ENCODE peak calls at places on chromosome 16, in seven cellular contexts. R, A, V, T, D, I and C are unnamed samples.

GRCh38 chr16:12377497-12377896 is 401.0 kb downstream of the SNX29 start:
- DNase-seq in D (no peak), V (peak), A (no peak), R (no peak), I (no peak), T (peak), C (no peak)

GRCh38 chr16:56483394-56483793 is 32.0 kb downstream of the OGFOD1 start:
- DNase-seq in R (no peak), I (no peak), A (no peak), T (no peak), V (no peak), D (no peak), C (no peak)

GRCh38 chr16:11234884-11235702 is 20.9 kb downstream of the SOCS1 start:
- DNase-seq in A (no peak), T (no peak), V (peak), D (no peak), I (no peak), R (no peak), C (no peak)

GRCh38 chr16:31108035-31108793 is at the start of gene BCKDK:
- DNase-seq in V (peak), D (peak), R (peak), I (peak), A (peak), T (peak), C (peak)

GRCh38 chr16:83899272-83899897 is 470 bp downstream of the MLYCD start:
- DNase-seq in A (no peak), I (peak), V (peak), R (peak), T (no peak), D (peak), C (peak)

GRCh38 chr16:74679983-74680382 is 13.3 kb upstream of the RFWD3 start:
- DNase-seq in R (no peak), A (no peak), D (no peak), I (no peak), V (no peak), T (peak), C (no peak)

GRCh38 chr16:20938426-20938825 is 37.9 kb downstream of the LYRM1 start:
- DNase-seq in V (no peak), D (no peak), I (no peak), T (no peak), R (no peak), A (no peak), C (no peak)

GRCh38 chr16:65896448-65897153 is 469.9 kb upstream of the CDH5 start:
- DNase-seq in D (no peak), I (no peak), V (no peak), T (peak), R (no peak), A (no peak), C (no peak)

GRCh38 chr16:49464877-49465504 is 91.4 kb downstream of the C16orf78 start:
- DNase-seq in T (no peak), A (no peak), I (peak), V (peak), D (peak), R (peak), C (peak)

GRCh38 chr16:2719328-2720062 is 529 bp downstream of the PRSS27 start:
- DNase-seq in D (no peak), A (no peak), I (no peak), T (peak), V (no peak), R (no peak), C (no peak)

GRCh38 chr16:12896562-12896961 is 4.8 kb upstream of the SHISA9 start:
- DNase-seq in R (no peak), V (peak), T (peak), D (no peak), I (peak), A (no peak), C (no peak)

GRCh38 chr16:23934610-23935009 is 98.8 kb downstream of the PRKCB start:
- DNase-seq in T (no peak), I (no peak), D (no peak), R (no peak), V (no peak), A (no peak), C (no peak)

GRCh38 chr16:30458561-30459394 is 13.1 kb upstream of the SEPHS2 start:
- DNase-seq in D (no peak), I (no peak), A (peak), V (no peak), R (peak), T (peak), C (peak)

GRCh38 chr16:66859397-66860068 is 15.3 kb downstream of the CA7 start:
- DNase-seq in V (no peak), T (no peak), I (no peak), A (no peak), D (no peak), R (no peak), C (no peak)

GRCh38 chr16:25838724-25839186 is 147.0 kb downstream of the HS3ST4 start:
- DNase-seq in R (peak), I (peak), D (peak), V (peak), T (peak), A (peak), C (peak)

GRCh38 chr16:80827007-80827406 is 22.6 kb upstream of the CDYL2 start:
- DNase-seq in D (no peak), V (no peak), R (no peak), A (no peak), T (no peak), I (no peak), C (no peak)

GRCh38 chr16:29698484-29699323 is 19.7 kb downstream of the QPRT start:
- DNase-seq in D (no peak), A (no peak), R (no peak), I (no peak), V (no peak), T (no peak), C (no peak)

GRCh38 chr16:23359092-23359760 is 57.1 kb downstream of the SCNN1B start:
- DNase-seq in D (no peak), I (no peak), A (no peak), V (no peak), T (no peak), R (no peak), C (no peak)

GRCh38 chr16:78430281-78430680 is 330.8 kb downstream of the WWOX start:
- DNase-seq in I (no peak), T (no peak), A (no peak), R (no peak), D (no peak), V (no peak), C (no peak)

GRCh38 chr16:23999663-24000062 is 163.9 kb downstream of the PRKCB start:
- DNase-seq in R (no peak), I (no peak), V (no peak), T (no peak), A (peak), D (no peak), C (no peak)

GRCh38 chr16:54193656-54194007 is 93.0 kb downstream of the IRX3 start:
- DNase-seq in V (peak), A (peak), I (peak), R (peak), T (peak), D (peak), C (peak)

GRCh38 chr16:71672125-71672524 is 46.1 kb downstream of the MARVELD3 start:
- DNase-seq in D (no peak), V (no peak), T (no peak), A (no peak), I (no peak), R (no peak), C (no peak)

GRCh38 chr16:4917117-4917516 is 19.8 kb downstream of the PPL start:
- DNase-seq in I (no peak), T (no peak), V (no peak), D (no peak), R (no peak), A (no peak), C (no peak)

GRCh38 chr16:27795992-27796614 is 246.2 kb downstream of the KATNIP start:
- DNase-seq in T (peak), A (no peak), I (no peak), R (no peak), D (peak), V (peak), C (no peak)

GRCh38 chr16:10668322-10669045 is 26.2 kb downstream of the TEKT5 start:
- DNase-seq in V (peak), R (no peak), A (no peak), T (peak), I (peak), D (peak), C (peak)

GRCh38 chr16:24093049-24093448 is 163.1 kb upstream of the CACNG3 start:
- DNase-seq in R (no peak), I (no peak), D (no peak), A (no peak), V (no peak), T (no peak), C (no peak)

GRCh38 chr16:68356249-68356918 is 45.6 kb downstream of the PRMT7 start:
- DNase-seq in T (no peak), R (peak), D (no peak), V (no peak), A (peak), I (peak), C (peak)
- TF ChIP-seq TAF1 in T (no peak), R (no peak), D (no peak), V (no peak), A (no peak), I (no peak), C (no peak)

GRCh38 chr16:55471448-55472097 is 7.4 kb upstream of the MMP2 start:
- DNase-seq in D (no peak), I (no peak), T (no peak), A (no peak), V (peak), R (no peak), C (no peak)

GRCh38 chr16:55473584-55473983 is 5.4 kb upstream of the MMP2 start:
- DNase-seq in R (no peak), V (no peak), I (no peak), D (no peak), T (no peak), A (no peak), C (no peak)

GRCh38 chr16:55468352-55468990 is 10.5 kb upstream of the MMP2 start:
- DNase-seq in V (no peak), R (no peak), I (no peak), T (no peak), A (no peak), D (no peak), C (no peak)

GRCh38 chr16:55469821-55470532 is 9.0 kb upstream of the MMP2 start:
- DNase-seq in R (no peak), I (no peak), A (no peak), V (no peak), T (no peak), D (no peak), C (no peak)

DNA sequence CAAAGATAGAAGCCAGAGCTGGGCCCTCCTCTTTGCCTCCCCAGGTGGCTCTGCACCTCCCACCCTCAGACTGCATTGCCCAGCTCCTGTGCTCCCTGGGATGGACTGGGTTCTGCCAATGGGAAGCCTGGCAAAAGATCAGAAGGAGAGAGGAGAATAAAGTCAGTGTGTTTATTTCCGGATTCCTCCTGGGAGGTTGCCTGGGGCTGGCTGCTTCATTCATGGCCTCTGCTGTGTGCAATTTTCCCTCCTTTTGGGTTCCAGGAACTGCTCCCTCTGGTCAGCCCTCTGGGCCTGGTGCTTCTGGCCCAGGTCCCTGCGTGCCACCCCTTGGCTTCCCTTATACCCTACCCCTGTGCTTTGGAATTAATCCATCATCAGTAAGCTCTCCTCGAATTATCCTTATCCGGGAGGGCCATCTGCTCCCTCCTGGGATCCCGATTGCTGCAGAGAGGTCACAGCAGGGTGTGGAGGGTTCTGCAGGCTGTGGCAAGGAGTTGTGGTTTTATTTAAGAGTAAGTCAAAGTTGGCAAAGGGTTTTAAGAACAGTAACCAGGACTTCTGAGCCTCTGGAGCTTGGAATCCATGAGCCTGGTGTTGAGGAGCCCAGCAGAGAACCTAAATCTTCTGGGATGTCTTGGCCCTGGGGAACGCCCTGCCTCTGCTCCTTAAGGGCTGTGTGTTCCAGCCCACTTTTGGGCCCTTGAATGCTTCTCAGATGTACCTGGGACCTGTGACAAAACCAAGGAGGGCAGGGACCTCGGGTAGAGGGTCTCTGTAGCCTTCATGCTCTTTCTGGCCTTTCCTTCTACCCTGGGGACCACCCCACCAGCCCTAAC is 8.2 kb upstream of the MMP2 start:
- DNase-seq in A (no peak), I (no peak), T (no peak), R (no peak), D (no peak), V (no peak), C (no peak)
- TF ChIP-seq TAF1 in A (no peak), I (no peak), T (no peak), R (no peak), D (no peak), V (no peak), C (no peak)

GRCh38 chr16:85303354-85303883 is 191.1 kb upstream of the CIBAR2 start:
- DNase-seq in V (peak), I (peak), A (no peak), T (peak), D (peak), R (peak), C (peak)

GRCh38 chr16:85302018-85302847 is 190.0 kb upstream of the CIBAR2 start:
- DNase-seq in V (peak), R (no peak), T (no peak), D (no peak), I (no peak), A (no peak), C (no peak)

GRCh38 chr16:85302848-85303353 is 190.6 kb upstream of the CIBAR2 start:
- DNase-seq in A (no peak), I (no peak), D (no peak), V (no peak), R (no peak), T (no peak), C (no peak)

GRCh38 chr16:85301171-85301690 is 189.0 kb upstream of the CIBAR2 start:
- DNase-seq in R (no peak), A (no peak), V (no peak), D (no peak), T (no peak), I (peak), C (no peak)

GRCh38 chr16:85300451-85300968 is 188.2 kb upstream of the CIBAR2 start:
- DNase-seq in D (no peak), A (no peak), R (no peak), I (no peak), V (no peak), T (no peak), C (no peak)
- TF ChIP-seq TAF1 in D (no peak), A (no peak), R (no peak), I (no peak), V (no peak), T (no peak), C (no peak)

DNA sequence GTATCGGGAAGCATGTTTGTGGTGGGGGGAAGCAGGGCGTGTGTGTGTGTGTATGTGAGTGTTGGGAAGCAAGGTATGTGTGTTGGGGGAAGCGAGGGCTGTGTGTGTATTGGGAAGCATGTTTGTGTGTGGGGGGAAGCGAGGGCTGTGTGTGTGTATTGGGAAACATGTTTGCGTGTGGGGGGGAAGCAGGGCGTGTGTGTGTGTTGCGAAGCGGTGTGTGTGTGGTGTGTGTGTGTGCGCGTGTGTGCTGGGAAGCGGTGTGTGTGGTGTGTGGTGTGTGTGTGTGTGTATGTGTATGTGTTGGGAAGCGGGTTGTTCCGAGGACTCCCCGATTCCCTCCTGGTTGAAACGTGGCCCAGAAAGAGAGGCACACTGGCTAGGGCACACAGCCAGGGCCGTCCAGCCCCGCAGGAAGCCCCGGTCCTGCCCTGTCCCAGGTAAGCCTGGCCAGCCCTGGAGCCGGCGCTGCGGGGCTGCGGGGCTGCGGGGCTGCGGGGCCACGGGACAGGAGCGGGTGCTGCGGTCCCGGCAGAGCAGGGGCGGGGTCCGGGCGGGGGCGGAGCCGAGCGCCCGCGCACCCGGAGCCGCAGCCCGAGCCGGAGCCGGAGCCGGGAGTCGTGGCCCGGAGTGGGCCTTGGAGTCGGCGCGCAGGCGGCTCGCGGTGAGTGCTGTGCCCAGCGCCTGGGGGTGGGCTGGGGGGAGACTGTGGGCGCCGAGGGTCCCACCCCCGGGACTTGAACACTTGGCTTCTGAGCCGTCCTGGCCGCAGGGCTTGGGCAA is at the start of gene NOD2:
- DNase-seq in V (no peak), D (peak), T (no peak), R (peak), I (peak), A (no peak), C (peak)
- TF ChIP-seq TAF1 in V (no peak), D (no peak), T (no peak), R (no peak), I (no peak), A (no peak), C (no peak)

GRCh38 chr16:85430523-85431381 is 182.4 kb upstream of the GSE1 start:
- DNase-seq in R (no peak), D (peak), T (no peak), A (no peak), V (no peak), I (peak), C (no peak)

GRCh38 chr16:85432606-85433005 is 180.5 kb upstream of the GSE1 start:
- DNase-seq in A (no peak), T (no peak), R (no peak), I (no peak), D (no peak), V (no peak), C (no peak)

GRCh38 chr16:85433477-85433876 is 179.6 kb upstream of the GSE1 start:
- DNase-seq in I (no peak), A (no peak), T (no peak), V (no peak), R (no peak), D (no peak), C (no peak)

GRCh38 chr16:85429776-85430522 is 183.2 kb upstream of the GSE1 start:
- DNase-seq in T (no peak), A (no peak), V (no peak), R (no peak), I (no peak), D (no peak), C (no peak)

DNA sequence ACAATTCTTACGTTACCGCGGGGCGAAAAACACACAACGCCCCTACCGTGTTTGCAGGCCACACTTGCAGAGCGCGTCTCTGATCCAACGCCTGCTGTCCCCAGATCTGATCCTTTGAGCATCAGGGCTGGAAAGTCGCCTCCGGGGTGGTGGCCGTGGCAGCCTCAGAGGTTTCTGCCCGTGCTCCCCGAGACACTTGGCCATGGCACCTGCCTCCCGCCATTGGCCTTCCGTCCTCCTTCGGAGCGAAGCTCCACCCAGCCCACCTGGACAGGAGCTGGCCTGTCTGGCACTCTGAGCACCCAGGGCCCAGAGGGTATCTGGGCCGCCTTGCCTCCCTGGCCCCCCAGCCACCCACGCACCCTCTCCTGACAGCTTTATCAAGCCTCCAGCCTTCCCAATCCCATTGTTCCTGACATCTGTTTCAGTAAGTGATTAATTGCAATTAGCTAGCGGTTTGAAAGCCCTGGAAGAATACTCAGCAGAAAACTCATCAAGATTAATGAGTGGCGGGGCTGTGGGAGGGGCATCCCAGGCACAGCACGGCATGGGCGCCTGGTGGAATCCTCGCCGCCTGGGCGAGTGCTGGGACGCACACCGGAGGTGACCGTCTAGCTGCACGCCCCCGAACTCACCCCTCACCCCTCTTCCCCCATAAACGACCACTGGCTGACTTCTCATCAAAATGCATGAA is 181.5 kb upstream of the GSE1 start:
- DNase-seq in R (no peak), I (peak), D (peak), V (no peak), T (no peak), A (no peak), C (no peak)
- TF ChIP-seq TAF1 in R (no peak), I (no peak), D (no peak), V (no peak), T (no peak), A (no peak), C (no peak)

GRCh38 chr16:9033125-9033830 is 58.2 kb upstream of the HAPSTR1 start:
- DNase-seq in A (no peak), D (peak), T (peak), R (no peak), I (peak), V (peak), C (no peak)
- TF ChIP-seq TAF1 in A (no peak), D (no peak), T (no peak), R (no peak), I (no peak), V (no peak), C (no peak)

DNA sequence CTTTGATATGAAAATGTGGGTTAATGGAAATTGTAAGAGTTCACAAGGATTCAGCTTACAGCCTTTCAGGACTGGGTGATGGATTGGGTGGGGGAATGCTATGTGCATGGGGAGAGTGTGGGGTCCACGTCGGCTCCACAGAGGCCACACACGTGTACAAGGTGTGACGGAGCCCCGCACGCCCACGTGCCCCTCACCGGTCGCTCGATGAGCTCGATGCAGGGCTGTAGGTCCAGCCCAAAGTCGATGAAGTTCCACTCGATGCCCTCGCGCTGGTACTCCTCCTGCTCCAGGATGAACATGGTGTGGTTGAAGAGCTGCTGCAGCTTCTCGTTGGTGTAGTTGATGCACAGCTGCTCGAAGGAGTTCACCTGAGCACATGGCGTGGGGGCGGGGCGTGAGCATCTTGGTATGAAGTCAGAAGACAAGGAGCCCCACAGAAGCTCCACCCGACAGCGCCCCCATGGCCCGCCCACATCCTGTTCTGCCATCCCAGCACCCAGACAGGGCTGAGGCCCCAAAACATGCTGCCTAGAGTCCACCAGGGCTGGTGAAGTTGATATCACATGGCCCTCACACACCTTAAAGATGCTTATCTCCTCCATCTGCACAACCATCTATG is 99.1 kb downstream of the MYH11 start:
- DNase-seq in V (peak), D (peak), A (no peak), I (no peak), R (no peak), T (no peak), C (no peak)
- TF ChIP-seq TAF1 in V (no peak), D (no peak), A (no peak), I (no peak), R (no peak), T (no peak), C (no peak)